ENCODE peak calls at places on chromosomes 12 and 14, in five cellular contexts. X is upper lobe of right lung, W is hepatocyte, B is small intestine, S is NT2/D1. U is an unnamed sample.

GRCh38 chr12:106118278-106118820 is 20.4 kb downstream of the NUAK1 start:
- DNase-seq in X (no peak), W (no peak), B (no peak), S (no peak), U (no peak)

GRCh38 chr14:70905316-70905715 is 1.9 kb upstream of the PCNX1 start:
- DNase-seq in X (no peak), W (peak; percentile 67), B (no peak), S (no peak), U (no peak)

GRCh38 chr14:50562841-50563240 is 2.9 kb downstream of the ATL1 start:
- DNase-seq in X (no peak), W (no peak), B (no peak), S (no peak), U (no peak)

GRCh38 chr12:43038991-43039390 is 449.4 kb upstream of the PRICKLE1 start:
- DNase-seq in X (no peak), W (no peak), B (no peak), S (no peak), U (no peak)

GRCh38 chr14:94081386-94081820 is 293 bp downstream of the IFI27L1 start:
- DNase-seq in X (no peak), W (peak; percentile 32), B (peak; percentile 75), S (no peak), U (no peak)

GRCh38 chr12:20577054-20577453 is 118.1 kb upstream of the SLCO1C1 start:
- DNase-seq in X (no peak), W (no peak), B (no peak), S (no peak), U (no peak)

GRCh38 chr14:34247605-34248004 is 214.4 kb downstream of the SPTSSA start:
- DNase-seq in X (no peak), W (no peak), B (no peak), S (no peak), U (no peak)

GRCh38 chr12:57584050-57584449 is 6.9 kb upstream of the PIP4K2C start:
- DNase-seq in X (no peak), W (no peak), B (no peak), S (no peak), U (no peak)

GRCh38 chr12:99529966-99530365 is 117.6 kb upstream of the GARIN6 start:
- DNase-seq in X (no peak), W (no peak), B (no peak), S (no peak), U (no peak)

GRCh38 chr14:55500708-55501107 is 60.3 kb upstream of the TBPL2 start:
- DNase-seq in X (no peak), W (no peak), B (no peak), S (no peak), U (no peak)

GRCh38 chr14:61632401-61633195 is 62.7 kb upstream of the HIF1A start:
- DNase-seq in X (no peak), W (no peak), B (no peak), S (no peak), U (no peak)

DNA sequence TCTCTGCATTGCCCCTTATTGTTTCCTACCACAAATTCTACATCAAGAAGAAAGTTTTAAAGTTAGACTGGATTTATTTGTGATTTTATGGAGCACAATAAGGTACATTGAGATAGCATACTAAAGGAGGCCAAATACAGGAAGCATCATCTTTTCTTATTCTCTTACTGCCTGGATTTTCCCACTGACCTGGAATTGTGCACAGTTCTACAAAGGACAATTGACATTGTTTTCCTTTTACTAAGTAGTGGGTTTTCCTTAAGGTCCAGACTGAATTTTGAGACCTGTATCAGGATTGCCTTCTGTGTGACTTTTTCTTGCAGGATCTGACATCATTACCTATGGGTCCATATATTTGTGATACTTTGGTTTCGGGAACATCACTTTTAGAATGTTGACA is 18.8 kb upstream of the ZNF140 start:
- DNase-seq in X (no peak), W (no peak), B (no peak), S (no peak), U (no peak)
- H3K9me3 ChIP-seq in X (peaks cover 96% of the 10 kb centered on the region), W (peaks cover 85% of the 10 kb centered on the region), B (peaks cover 7% of the 10 kb centered on the region), S (peaks cover 97% of the 10 kb centered on the region), U (peaks cover 98% of the 10 kb centered on the region)

GRCh38 chr14:59254146-59254910 is 65.9 kb downstream of the DAAM1 start:
- DNase-seq in X (no peak), W (peak; percentile 67), B (peak; percentile 26), S (no peak), U (peak; percentile 84)
- H3K4me3 ChIP-seq in X (no peak overlapping the region), W (no peak overlapping the region), B (no peak overlapping the region), S (no peak overlapping the region), U (no peak overlapping the region)

GRCh38 chr14:98174031-98174430 is 1098.0 kb downstream of the BCL11B start:
- DNase-seq in X (no peak), W (no peak), B (no peak), S (no peak), U (no peak)
- H3K9me3 ChIP-seq in X (no peaks in the 10 kb centered on the region), W (no peaks in the 10 kb centered on the region), B (no peaks in the 10 kb centered on the region), S (no peaks in the 10 kb centered on the region), U (no peaks in the 10 kb centered on the region)

GRCh38 chr12:48882972-48883304 is 17.3 kb upstream of the RND1 start:
- DNase-seq in X (no peak), W (no peak), B (no peak), S (no peak), U (no peak)
- H3K4me3 ChIP-seq in X (no peak overlapping the region), W (no peak overlapping the region), B (no peak overlapping the region), S (no peak overlapping the region), U (no peak overlapping the region)

DNA sequence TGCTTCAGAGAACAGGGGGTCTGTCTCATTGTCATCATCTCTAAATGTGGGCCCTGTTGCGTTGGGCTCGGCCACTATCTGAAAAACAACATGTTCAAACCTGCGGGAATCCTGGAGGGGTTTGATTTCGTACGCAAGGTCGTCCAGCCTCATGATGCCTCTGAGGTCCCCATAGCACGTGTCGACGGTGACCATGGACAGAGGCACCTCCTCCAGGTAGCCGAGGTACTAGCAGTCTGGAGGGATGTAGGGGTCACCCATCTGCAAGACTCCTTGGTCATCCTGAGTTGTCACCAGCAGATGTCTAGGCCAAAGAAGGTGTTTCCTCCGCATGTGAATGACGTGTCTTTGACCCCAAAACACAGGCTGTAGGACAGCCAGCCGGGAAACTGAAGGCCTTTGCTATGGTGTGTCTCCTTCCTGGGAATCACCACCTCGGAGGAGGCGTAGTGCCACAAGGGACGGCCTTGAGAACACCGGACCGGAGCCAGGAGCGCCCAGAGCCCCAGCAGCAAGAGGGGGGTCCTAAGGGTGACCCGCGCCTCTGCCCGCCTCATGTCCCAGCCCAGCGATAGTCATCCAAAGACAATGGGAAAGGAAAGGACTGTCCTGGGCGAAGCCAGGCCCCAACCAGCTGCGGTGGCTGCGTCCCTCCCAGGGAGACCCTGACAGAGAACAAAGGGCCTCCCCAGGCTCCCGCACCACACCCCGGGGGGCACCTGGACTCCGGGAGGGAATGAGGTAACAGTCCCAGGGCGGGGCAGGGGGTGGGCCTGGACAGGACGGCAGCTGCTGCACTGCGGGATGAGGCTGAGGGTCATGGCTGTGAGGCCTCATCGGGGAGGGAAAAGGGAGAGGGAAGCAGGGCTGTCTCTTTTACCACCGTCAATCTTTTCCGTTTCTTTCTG is 445.5 kb downstream of the TMEM121 start:
- DNase-seq in X (no peak), W (no peak), B (no peak), S (no peak), U (no peak)
- H3K9me3 ChIP-seq in X (no peaks in the 10 kb centered on the region), W (no peaks in the 10 kb centered on the region), B (no peaks in the 10 kb centered on the region), S (peaks cover 7% of the 10 kb centered on the region), U (no peaks in the 10 kb centered on the region)

GRCh38 chr14:20617138-20618003 is 24.1 kb downstream of the OR6S1 start:
- DNase-seq in X (no peak), W (no peak), B (no peak), S (no peak), U (no peak)
- H3K4me3 ChIP-seq in X (no peak overlapping the region), W (no peak overlapping the region), B (no peak overlapping the region), S (no peak overlapping the region), U (no peak overlapping the region)

GRCh38 chr12:11861864-11862600 is 208.7 kb upstream of the BCL2L14 start:
- DNase-seq in X (no peak), W (no peak), B (no peak), S (no peak), U (no peak)
- H3K9me3 ChIP-seq in X (peaks cover 8% of the 10 kb centered on the region), W (peaks cover 8% of the 10 kb centered on the region), B (no peaks in the 10 kb centered on the region), S (peaks cover 19% of the 10 kb centered on the region), U (no peaks in the 10 kb centered on the region)

DNA sequence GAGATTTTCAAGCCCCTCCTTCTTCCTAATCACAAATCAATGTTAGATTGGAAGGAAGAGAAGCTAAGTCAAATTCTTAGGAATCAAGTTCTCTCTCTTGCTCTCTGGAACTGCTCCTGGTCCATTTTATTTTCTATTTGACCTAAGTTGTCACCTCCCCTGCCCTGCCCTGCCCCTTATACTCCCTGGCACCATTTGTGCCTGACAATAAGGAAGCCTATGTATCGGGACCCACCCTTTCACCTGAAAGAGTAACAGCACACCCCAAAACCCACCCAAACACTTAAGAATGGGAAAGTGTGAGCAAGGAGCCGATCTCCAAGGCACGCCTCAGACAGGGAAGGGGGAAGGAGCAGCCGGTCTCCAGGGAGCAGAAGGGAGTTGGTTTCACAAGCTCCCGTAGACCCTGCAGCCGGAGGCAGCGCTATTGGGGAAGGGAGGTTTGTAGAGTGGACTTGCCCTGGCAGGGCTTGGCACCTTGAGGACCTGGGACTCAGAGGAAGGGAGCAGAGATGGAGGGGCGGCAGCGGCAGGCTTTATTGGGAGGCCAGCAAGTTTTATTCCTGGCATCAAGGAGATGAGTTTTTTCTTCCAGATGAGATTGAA is 1.6 kb downstream of the LRRC74A start:
- DNase-seq in X (no peak), W (no peak), B (no peak), S (no peak), U (no peak)
- H3K4me3 ChIP-seq in X (peak overlapping the region; percentile 26), W (no peak overlapping the region), B (no peak overlapping the region), S (no peak overlapping the region), U (no peak overlapping the region)

DNA sequence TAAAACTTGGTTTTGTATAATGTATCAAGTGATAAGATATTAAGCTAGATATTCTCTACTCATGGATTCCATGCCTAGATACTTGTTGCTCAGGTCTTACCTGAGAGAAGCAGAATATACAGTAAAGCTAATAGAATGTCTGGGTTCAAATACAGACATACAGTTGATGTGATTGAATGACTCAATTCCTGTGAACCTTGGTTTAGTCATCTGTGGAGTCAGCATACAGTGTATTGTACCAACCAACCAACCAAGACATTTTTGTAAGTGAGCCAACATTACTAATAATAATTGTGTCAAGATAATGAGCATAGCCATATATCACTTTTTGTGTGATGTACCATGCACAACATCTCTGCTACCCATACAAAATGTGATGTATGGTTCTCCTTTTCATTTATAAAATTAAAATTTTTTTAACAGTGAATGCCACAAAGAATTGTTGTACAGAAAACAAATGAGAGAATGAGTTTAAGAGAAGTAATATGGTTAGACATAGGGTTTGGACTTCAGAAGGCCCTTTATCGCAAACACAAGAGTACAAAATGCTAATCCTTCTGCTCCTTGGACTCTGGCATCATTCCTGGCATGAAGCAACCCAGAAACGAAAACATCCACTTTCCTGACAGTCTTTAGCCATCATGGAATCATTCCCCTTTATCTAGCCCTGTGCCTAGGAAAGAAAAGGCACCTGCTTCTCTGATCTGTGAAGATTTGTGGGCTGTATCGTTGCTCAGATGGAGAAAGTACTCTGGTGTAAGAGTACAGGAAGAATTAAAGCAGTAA is 977.2 kb upstream of the USP15 start:
- DNase-seq in X (no peak), W (no peak), B (no peak), S (no peak), U (no peak)
- H3K9me3 ChIP-seq in X (peaks cover 13% of the 10 kb centered on the region), W (no peaks in the 10 kb centered on the region), B (peaks cover 5% of the 10 kb centered on the region), S (peaks cover 23% of the 10 kb centered on the region), U (no peaks in the 10 kb centered on the region)

U was measured in tibial nerve.